ENCODE peak calls at places on chromosomes 1 and 21, in nine cellular contexts. C is iris pigment epithelial cell, D is Right ventricle myocardium superior, M is fibroblast of lung, Z is AG10803, U is M059J, J is lung microvascular endothelial cell, S is glutamatergic neuron, A is stomach. V is an unnamed sample.

GRCh38 chr1:18972991-18973390 is 16.5 kb upstream of the IFFO2 start:
- DNase-seq in D (no peak), Z (no peak), U (no peak), S (no peak), J (no peak), C (no peak), A (no peak), M (no peak), V (peak)

GRCh38 chr1:66349277-66349676 is 184.7 kb upstream of the SGIP1 start:
- DNase-seq in C (no peak), J (no peak), D (no peak), M (no peak), S (no peak), U (no peak), Z (peak), A (no peak), V (no peak)

GRCh38 chr1:34924759-34925555 is 4.5 kb downstream of the DLGAP3 start:
- DNase-seq in D (peak), A (peak), M (peak), U (peak), C (peak), J (peak), S (no peak), Z (peak), V (peak)

GRCh38 chr1:116232989-116233514 is 121.9 kb downstream of the MAB21L3 start:
- DNase-seq in S (no peak), D (no peak), A (no peak), J (no peak), Z (no peak), C (no peak), M (no peak), U (peak), V (no peak)

GRCh38 chr1:79716481-79716880 is 710.0 kb upstream of the ADGRL4 start:
- DNase-seq in C (peak), S (no peak), U (peak), Z (peak), M (peak), A (no peak), J (no peak), D (no peak), V (no peak)

GRCh38 chr21:23853796-23854379 is 1753.4 kb downstream of the MRPL39 start:
- DNase-seq in M (peak), J (no peak), Z (no peak), U (peak), A (no peak), C (peak), S (no peak), D (no peak), V (no peak)

GRCh38 chr1:3079381-3080093 is 10.5 kb downstream of the PRDM16 start:
- DNase-seq in C (no peak), S (no peak), M (no peak), J (no peak), Z (no peak), A (no peak), D (no peak), U (no peak), V (no peak)

GRCh38 chr1:181296180-181296579 is 187.1 kb upstream of the CACNA1E start:
- DNase-seq in S (no peak), Z (no peak), J (no peak), C (no peak), D (no peak), U (no peak), A (no peak), M (no peak), V (no peak)

GRCh38 chr1:228332797-228333738 is 73.6 kb downstream of the TRIM11 start:
- DNase-seq in J (no peak), D (peak), A (peak), S (peak), U (no peak), M (no peak), Z (no peak), C (no peak), V (no peak)

GRCh38 chr1:5513891-5514515 is 478.2 kb downstream of the NPHP4 start:
- DNase-seq in U (peak), J (no peak), M (no peak), A (peak), C (no peak), D (no peak), Z (no peak), S (no peak), V (no peak)

GRCh38 chr1:205505791-205506190 is 1.3 kb downstream of the CDK18 start:
- DNase-seq in U (peak), M (no peak), J (no peak), A (peak), S (no peak), Z (peak), D (peak), C (no peak), V (peak)

GRCh38 chr21:44738621-44739020 is 27.2 kb upstream of the TSPEAR start:
- DNase-seq in M (no peak), U (no peak), S (no peak), C (no peak), Z (no peak), J (no peak), A (no peak), D (no peak), V (no peak)

GRCh38 chr1:41387667-41388091 is 26.4 kb downstream of the FOXO6 start:
- DNase-seq in M (peak), J (peak), U (peak), D (peak), S (no peak), Z (peak), C (peak), A (peak), V (peak)

GRCh38 chr1:203128691-203129500 is 1.4 kb downstream of the ADORA1 start:
- DNase-seq in U (no peak), D (no peak), J (no peak), C (no peak), Z (no peak), A (peak), S (no peak), M (no peak), V (no peak)

GRCh38 chr1:221611930-221612777 is 129.7 kb downstream of the DUSP10 start:
- DNase-seq in U (peak), Z (peak), A (no peak), C (peak), S (no peak), J (peak), D (peak), M (peak), V (peak)

GRCh38 chr1:35111106-35111505 is 31.9 kb downstream of the ZMYM1 start:
- DNase-seq in J (no peak), A (no peak), S (no peak), U (peak), C (peak), Z (peak), D (no peak), M (peak), V (peak)

GRCh38 chr1:162327144-162327790 is 49.4 kb downstream of the SPATA46 start:
- DNase-seq in D (no peak), C (peak), A (no peak), Z (peak), J (no peak), M (no peak), S (no peak), U (no peak), V (no peak)

GRCh38 chr1:46020005-46020404 is 112.4 kb downstream of the PIK3R3 start:
- DNase-seq in M (no peak), D (no peak), U (no peak), A (no peak), C (no peak), Z (no peak), J (no peak), S (no peak), V (no peak)

GRCh38 chr1:168180148-168180524 is 1.4 kb downstream of the TIPRL start:
- DNase-seq in D (no peak), C (peak), M (no peak), J (no peak), U (no peak), Z (no peak), S (no peak), A (no peak), V (no peak)

GRCh38 chr1:234970731-234971476 is 157.7 kb downstream of the TOMM20 start:
- DNase-seq in U (peak), Z (peak), C (peak), D (peak), A (peak), S (peak), M (peak), J (peak), V (peak)

GRCh38 chr1:154502742-154503111 is 515 bp upstream of the SHE start:
- DNase-seq in Z (no peak), J (peak), U (no peak), D (peak), M (no peak), C (no peak), A (no peak), S (no peak), V (no peak)